ENCODE peak calls at places on chromosome 11, in nine cellular contexts. L is neural crest cell, C is natural killer cell, N is endothelial cell, J is mesothelial cell of epicardium, T is SK-N-SH, H is A549, E is stomach, S is kidney epithelial cell. W is an unnamed sample.

GRCh38 chr11:83836883-83837654 is 550.9 kb upstream of the CCDC90B start:
- DNase-seq in J (peak; percentile 23), E (peak; percentile 45), L (peak; percentile 39), N (peak; percentile 47), S (no peak), C (no peak), H (peak; percentile 57), T (peak; percentile 69), W (no peak)

GRCh38 chr11:128956401-128957203 is 13.9 kb upstream of the TP53AIP1 start:
- DNase-seq in N (peak; percentile 57), H (peak; percentile 62), E (no peak), J (no peak), T (peak; percentile 78), S (no peak), L (peak; percentile 37), C (no peak), W (no peak)

GRCh38 chr11:25066706-25067105 is 569.9 kb downstream of the LUZP2 start:
- DNase-seq in H (no peak), S (no peak), E (no peak), L (no peak), N (no peak), J (no peak), T (no peak), C (no peak), W (no peak)

GRCh38 chr11:93559681-93560080 is 16.5 kb upstream of the SMCO4 start:
- DNase-seq in H (no peak), S (no peak), E (no peak), T (no peak), J (no peak), L (no peak), C (no peak), N (no peak), W (no peak)

GRCh38 chr11:120022617-120023016 is 115.3 kb downstream of the TRIM29 start:
- DNase-seq in E (no peak), N (no peak), L (no peak), H (no peak), J (no peak), C (no peak), T (no peak), S (no peak), W (no peak)

GRCh38 chr11:6249822-6250555 is 9.6 kb upstream of the CCKBR start:
- DNase-seq in J (no peak), N (no peak), T (peak; percentile 38), H (peak; percentile 36), E (peak; percentile 93), C (no peak), L (no peak), S (peak; percentile 52), W (no peak)

GRCh38 chr11:8615633-8616032 is 21.6 kb upstream of the STK33 start:
- DNase-seq in E (no peak), T (no peak), J (no peak), H (no peak), S (no peak), C (no peak), L (no peak), N (no peak), W (no peak)

GRCh38 chr11:57903441-57904123 is 120.1 kb upstream of the OR9Q1 start:
- DNase-seq in J (no peak), E (peak; percentile 49), C (no peak), S (peak; percentile 7), H (peak; percentile 30), L (no peak), N (no peak), T (no peak), W (no peak)

GRCh38 chr11:68039526-68040086 is 781 bp downstream of the TCIRG1 start:
- DNase-seq in C (no peak), N (no peak), H (no peak), E (no peak), T (peak; percentile 51), S (no peak), J (no peak), L (no peak), W (no peak)

GRCh38 chr11:83835423-83835822 is 549.3 kb upstream of the CCDC90B start:
- DNase-seq in S (no peak), J (no peak), N (no peak), T (no peak), L (no peak), C (no peak), E (no peak), H (no peak), W (no peak)

GRCh38 chr11:15158351-15159015 is 43.8 kb downstream of the INSC start:
- DNase-seq in L (no peak), T (no peak), N (no peak), S (no peak), E (no peak), J (no peak), C (no peak), H (no peak), W (no peak)

GRCh38 chr11:62547691-62548281 is 1.2 kb upstream of the AHNAK start:
- DNase-seq in H (peak; percentile 48), T (no peak), C (no peak), N (no peak), L (no peak), J (no peak), E (peak; percentile 51), S (no peak), W (no peak)

GRCh38 chr11:1783725-1784529 is 20.2 kb upstream of the CTSD start:
- DNase-seq in N (no peak), E (no peak), L (no peak), C (no peak), S (no peak), T (no peak), H (no peak), J (no peak), W (no peak)

GRCh38 chr11:24704716-24705115 is 207.9 kb downstream of the LUZP2 start:
- DNase-seq in T (no peak), E (no peak), N (no peak), H (no peak), J (no peak), S (no peak), C (no peak), L (no peak), W (no peak)

GRCh38 chr11:2317354-2318050 is 15.7 kb downstream of the TSPAN32 start:
- DNase-seq in C (peak; percentile 11), N (no peak), L (no peak), H (no peak), E (no peak), T (no peak), S (no peak), J (no peak), W (peak; percentile 61)

GRCh38 chr11:35712533-35712932 is 50.0 kb downstream of the TRIM44 start:
- DNase-seq in E (no peak), T (no peak), C (no peak), S (no peak), N (no peak), J (no peak), L (no peak), H (no peak), W (no peak)

GRCh38 chr11:29268733-29269132 is 748.1 kb downstream of the KCNA4 start:
- DNase-seq in S (no peak), L (no peak), J (no peak), H (no peak), N (no peak), T (no peak), C (no peak), E (no peak), W (no peak)

GRCh38 chr11:82683029-82683428 is 50.6 kb downstream of the FAM181B start:
- DNase-seq in L (no peak), E (no peak), S (no peak), C (no peak), H (no peak), T (no peak), N (no peak), J (no peak), W (no peak)

GRCh38 chr11:112694813-112695212 is 266.4 kb upstream of the NCAM1 start:
- DNase-seq in T (no peak), C (no peak), S (no peak), J (no peak), E (no peak), L (no peak), H (no peak), N (no peak), W (no peak)
- TF ChIP-seq CTCF in T (peak; percentile 20), C (no peak), S (no peak), J (no peak), E (no peak), L (no peak), H (no peak), N (no peak), W (peak; percentile 28)

GRCh38 chr11:61294717-61295595 is at the start of gene VWCE:
- DNase-seq in C (peak; percentile 37), H (peak; percentile 62), E (peak; percentile 71), T (peak; percentile 89), N (peak; percentile 80), J (peak; percentile 54), L (peak; percentile 74), S (no peak), W (peak; percentile 78)
- TF ChIP-seq CTCF in C (no peak), H (peak; percentile 29), E (no peak), T (peak; percentile 36), N (no peak), J (no peak), L (no peak), S (peak; percentile 39), W (peak; percentile 39)

DNA sequence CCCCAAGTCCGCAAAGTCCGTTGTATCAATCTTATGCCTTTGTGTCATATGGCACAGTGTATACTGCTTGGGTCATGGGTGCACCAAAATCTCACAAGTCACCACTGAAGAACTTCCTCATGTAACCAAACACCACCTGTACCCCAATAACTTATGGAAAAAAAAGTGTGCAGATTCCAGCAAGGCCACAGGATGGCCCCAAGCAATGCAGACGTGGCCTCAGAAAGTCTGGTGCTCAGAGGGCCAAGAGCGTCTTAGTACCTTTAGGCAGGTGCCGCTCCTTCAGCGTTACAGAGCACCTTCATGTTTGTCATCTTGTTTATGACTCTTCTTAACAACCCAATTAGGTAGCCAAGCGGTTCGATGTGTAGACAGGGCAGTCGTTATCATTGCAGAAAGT is 65.3 kb downstream of the PRDM11 start:
- DNase-seq in E (no peak), L (no peak), H (no peak), N (no peak), T (no peak), C (no peak), J (no peak), S (no peak), W (no peak)
- TF ChIP-seq CTCF in E (no peak), L (no peak), H (peak; percentile 32), N (no peak), T (peak; percentile 12), C (no peak), J (no peak), S (no peak), W (no peak)

DNA sequence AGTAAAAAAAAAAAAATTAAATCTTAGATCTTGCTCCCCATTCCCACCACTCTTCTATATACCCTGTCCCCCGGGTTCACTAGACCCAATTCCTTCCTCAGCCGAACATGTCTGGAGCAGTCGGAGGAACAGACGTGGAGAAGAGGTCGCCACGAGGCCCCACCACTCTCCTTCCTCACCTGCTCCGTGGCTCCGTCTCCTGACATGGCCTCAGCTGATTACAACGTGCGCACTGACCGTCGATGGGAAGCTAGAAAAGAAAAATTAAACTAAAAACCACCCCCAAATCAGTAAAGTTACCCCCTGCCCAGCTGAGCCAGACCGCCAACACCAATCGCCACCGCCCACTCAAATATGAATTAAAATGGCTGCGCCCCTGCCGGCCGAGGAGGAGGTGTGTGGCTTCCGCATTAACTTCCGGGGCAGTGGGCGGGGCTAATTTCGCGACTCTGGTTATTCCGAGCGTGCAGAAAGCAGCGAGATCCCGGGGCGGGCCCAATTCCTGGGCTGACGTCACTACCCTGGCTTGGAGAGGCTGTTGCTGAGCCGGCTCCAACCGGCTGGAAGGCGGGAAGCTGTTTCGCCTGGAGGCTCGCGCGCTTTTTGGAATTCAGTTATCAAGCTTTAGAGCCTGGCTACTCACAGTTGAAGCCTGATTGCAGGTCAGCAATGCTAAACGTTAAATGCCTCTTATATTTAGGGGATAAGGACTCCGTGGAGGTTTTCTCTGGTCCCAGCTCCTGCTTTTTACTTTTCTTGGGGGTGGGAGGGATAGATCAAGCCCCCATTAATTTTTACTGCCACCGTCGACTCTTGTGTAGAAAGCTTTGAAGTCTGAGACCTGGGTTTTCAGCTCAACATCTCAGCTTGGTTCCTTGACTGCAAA is at the start of gene CSTF3:
- DNase-seq in E (peak; percentile 100), C (peak; percentile 92), N (peak; percentile 100), T (peak; percentile 93), H (peak; percentile 92), L (peak; percentile 100), S (peak; percentile 95), J (peak; percentile 99), W (peak; percentile 100)
- TF ChIP-seq CTCF in E (peak; percentile 58), C (peak; percentile 40), N (peak; percentile 70), T (no peak), H (no peak), L (peak; percentile 61), S (peak; percentile 21), J (peak; percentile 76), W (peak; percentile 77)

W was measured in type B pancreatic cell.